ENCODE peak calls at places on chromosomes 13 and 19, in four cellular contexts. B, H, I and S are unnamed samples.

GRCh38 chr13:76438050-76438449 is 448.2 kb downstream of the KCTD12 start:
- DNase-seq in H (no peak), B (no peak), I (no peak), S (no peak)

GRCh38 chr19:6593651-6594416 is 2.9 kb upstream of the CD70 start:
- DNase-seq in H (no peak), I (no peak), B (no peak), S (no peak)

GRCh38 chr13:24265453-24265852 is 43.9 kb upstream of the C1QTNF9 start:
- DNase-seq in I (no peak), B (no peak), H (no peak), S (no peak)

GRCh38 chr19:56837892-56838679 is 2.4 kb downstream of the PEG3 start:
- DNase-seq in B (peak), H (no peak), I (no peak), S (no peak)

GRCh38 chr13:113918981-113919646 is 54.8 kb downstream of the C13orf46 start:
- DNase-seq in I (no peak), H (no peak), B (no peak), S (no peak)

GRCh38 chr19:16293133-16294085 is 31.2 kb upstream of the KLF2 start:
- DNase-seq in I (no peak), H (peak), B (peak), S (no peak)

GRCh38 chr13:19890030-19890429 is 26.6 kb upstream of the ZMYM5 start:
- DNase-seq in B (no peak), H (no peak), I (no peak), S (no peak)

GRCh38 chr13:107025991-107026390 is 458.1 kb upstream of the ARGLU1 start:
- DNase-seq in I (no peak), B (no peak), H (no peak), S (no peak)

GRCh38 chr19:34432797-34433196 is 4.6 kb downstream of the UBA2 start:
- DNase-seq in H (no peak), B (no peak), I (no peak), S (no peak)

GRCh38 chr19:13537454-13537853 is 31.2 kb upstream of the CACNA1A start:
- DNase-seq in I (no peak), H (peak), B (no peak), S (no peak)

GRCh38 chr19:2113436-2114211 is 16.9 kb downstream of the IZUMO4 start:
- DNase-seq in I (no peak), B (no peak), H (no peak), S (no peak)

GRCh38 chr13:75369986-75370385 is 112.0 kb downstream of the TBC1D4 start:
- DNase-seq in H (no peak), I (no peak), B (no peak), S (no peak)

GRCh38 chr19:18869231-18869575 is 26.8 kb downstream of the CERS1 start:
- DNase-seq in I (no peak), B (no peak), H (no peak), S (no peak)

GRCh38 chr13:113160983-113161382 is 2.5 kb downstream of the PROZ start:
- DNase-seq in H (no peak), I (no peak), B (no peak), S (no peak)

GRCh38 chr13:20461481-20461859 is 64.2 kb downstream of the CRYL1 start:
- DNase-seq in B (no peak), H (no peak), I (no peak), S (no peak)

GRCh38 chr19:13055213-13056051 is 47.2 kb downstream of the LYL1 start:
- DNase-seq in B (no peak), I (no peak), H (no peak), S (no peak)

GRCh38 chr19:19106061-19106551 is 32.2 kb downstream of the TMEM161A start:
- DNase-seq in H (no peak), I (no peak), B (no peak), S (no peak)

GRCh38 chr13:40640845-40641458 is 25.5 kb downstream of the FOXO1 start:
- DNase-seq in H (no peak), B (peak), I (no peak), S (no peak)

GRCh38 chr19:47767349-47767748 is 11.2 kb upstream of the SELENOW start:
- DNase-seq in H (no peak), B (no peak), I (no peak), S (no peak)

GRCh38 chr13:84136582-84136981 is 254.3 kb upstream of the SLITRK1 start:
- DNase-seq in I (no peak), B (no peak), H (no peak), S (no peak)

GRCh38 chr19:4974855-4975469 is 6.0 kb downstream of the KDM4B start:
- DNase-seq in B (peak), I (no peak), H (no peak), S (no peak)

GRCh38 chr19:33297401-33298145 is 4.8 kb downstream of the CEBPA start:
- DNase-seq in I (no peak), H (no peak), B (peak), S (no peak)

GRCh38 chr13:42740753-42741152 is 40.6 kb upstream of the FAM216B start:
- DNase-seq in B (peak), H (no peak), I (no peak), S (no peak)

GRCh38 chr13:21079761-21080730 is 18.7 kb upstream of the LATS2 start:
- DNase-seq in B (peak), H (no peak), I (no peak), S (no peak)

GRCh38 chr13:67023088-67023893 is 206.8 kb downstream of the PCDH9 start:
- DNase-seq in H (no peak), B (peak), I (no peak), S (no peak)

GRCh38 chr13:38348890-38349289 is 761 bp upstream of the UFM1 start:
- DNase-seq in H (peak), I (no peak), B (no peak), S (no peak)

GRCh38 chr13:26457212-26457611 is 100.3 kb upstream of the WASF3 start:
- DNase-seq in H (no peak), I (no peak), B (peak), S (no peak)
- TF ChIP-seq SPI1 in H (no peak), I (no peak), B (no peak), S (no peak)

GRCh38 chr19:3117746-3118145 is 18.1 kb upstream of the GNA15 start:
- DNase-seq in B (no peak), I (no peak), H (no peak), S (no peak)

GRCh38 chr19:3116621-3117020 is 19.2 kb upstream of the GNA15 start:
- DNase-seq in H (no peak), B (no peak), I (no peak), S (no peak)

GRCh38 chr19:3114811-3115210 is 20.6 kb downstream of the GNA11 start:
- DNase-seq in H (no peak), I (no peak), B (no peak), S (no peak)

GRCh38 chr19:3115411-3115810 is 20.4 kb upstream of the GNA15 start:
- DNase-seq in B (no peak), I (no peak), H (no peak), S (no peak)

DNA sequence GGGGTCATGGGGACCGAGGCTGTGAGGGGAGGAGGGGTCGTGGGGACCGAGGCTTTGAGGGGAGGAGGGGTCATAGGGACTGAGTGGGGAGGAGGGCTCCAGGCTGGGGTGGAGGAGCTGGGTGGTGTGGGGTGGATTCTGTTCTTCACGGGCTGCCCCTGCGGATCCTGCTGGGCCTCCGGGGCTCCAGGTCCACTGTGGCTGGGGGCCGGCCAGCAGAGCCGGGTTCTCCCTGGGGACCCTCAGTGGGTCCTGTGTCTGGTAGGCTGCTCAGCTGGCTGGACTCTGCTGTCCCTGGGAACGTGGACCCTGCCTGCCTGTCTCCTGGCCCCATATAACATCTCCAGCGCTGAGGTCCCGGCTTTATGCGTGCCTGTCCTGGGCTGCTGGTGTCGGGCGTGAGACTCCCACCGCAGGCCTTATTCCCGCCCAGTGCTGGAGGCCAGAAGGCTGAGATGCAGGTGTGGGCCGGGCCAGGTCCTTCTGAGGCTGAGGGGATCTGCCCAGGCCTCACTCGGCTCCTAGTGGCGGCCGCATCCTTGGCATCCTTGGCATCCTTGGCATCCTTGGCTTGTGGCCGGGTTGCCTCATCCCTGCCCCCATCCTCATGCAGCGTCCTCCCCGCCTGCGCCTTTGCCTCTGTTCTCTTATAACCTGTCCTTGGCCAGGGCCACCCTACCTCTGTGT is 19.8 kb upstream of the GNA15 start:
- DNase-seq in H (no peak), B (no peak), I (no peak), S (no peak)
- TF ChIP-seq SPI1 in H (no peak), B (no peak), I (no peak), S (no peak)

GRCh38 chr13:36914648-36915047 is 5.4 kb downstream of the SMAD9 start:
- DNase-seq in H (no peak), B (no peak), I (no peak), S (no peak)

GRCh38 chr13:36915106-36915505 is 4.9 kb downstream of the SMAD9 start:
- DNase-seq in B (no peak), I (no peak), H (no peak), S (no peak)

GRCh38 chr13:36912983-36913382 is 7.1 kb downstream of the SMAD9 start:
- DNase-seq in H (no peak), B (no peak), I (no peak), S (no peak)

GRCh38 chr13:36912369-36912768 is 7.7 kb downstream of the SMAD9 start:
- DNase-seq in B (no peak), I (no peak), H (no peak), S (no peak)

DNA sequence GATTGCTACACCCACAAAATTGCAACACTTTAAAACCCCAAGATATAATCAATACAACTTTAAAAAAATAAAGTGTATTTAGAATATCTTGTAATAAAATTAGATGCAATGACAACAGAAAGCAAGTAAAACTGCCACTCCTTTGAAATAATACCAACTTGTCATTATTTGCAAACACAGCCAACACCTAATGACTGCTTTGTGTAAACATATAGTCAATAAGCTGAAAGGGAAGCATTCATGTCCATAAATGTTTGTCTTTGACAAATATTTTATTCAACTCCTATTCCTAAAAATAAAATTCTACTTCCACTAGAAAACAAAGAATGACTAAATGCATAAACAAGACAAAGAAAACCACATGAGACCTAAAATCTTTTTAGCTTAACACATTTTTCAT is 6.6 kb downstream of the SMAD9 start:
- DNase-seq in H (no peak), I (no peak), B (no peak), S (no peak)
- TF ChIP-seq SPI1 in H (no peak), I (no peak), B (no peak), S (no peak)

GRCh38 chr13:99398916-99399622 is 91.9 kb upstream of the GPR183 start:
- DNase-seq in I (no peak), B (no peak), H (no peak), S (no peak)
- TF ChIP-seq SPI1 in I (no peak), B (no peak), H (no peak), S (no peak)

GRCh38 chr19:49590971-49591730 is at the start of gene PRR12:
- DNase-seq in H (peak), I (no peak), B (peak), S (peak)
- TF ChIP-seq SPI1 in H (no peak), I (no peak), B (no peak), S (no peak)

GRCh38 chr13:102038787-102039186 is 363.1 kb downstream of the FGF14 start:
- DNase-seq in B (no peak), H (no peak), I (no peak), S (no peak)

GRCh38 chr13:102040812-102041211 is 361.0 kb downstream of the FGF14 start:
- DNase-seq in I (no peak), B (no peak), H (no peak), S (no peak)

GRCh38 chr13:102041544-102041943 is 360.3 kb downstream of the FGF14 start:
- DNase-seq in B (no peak), H (no peak), I (no peak), S (no peak)

GRCh38 chr13:102035969-102036368 is 365.9 kb downstream of the FGF14 start:
- DNase-seq in H (no peak), I (no peak), B (no peak), S (no peak)

GRCh38 chr13:102039264-102039663 is 362.6 kb downstream of the FGF14 start:
- DNase-seq in B (no peak), I (no peak), H (no peak), S (no peak)
- TF ChIP-seq SPI1 in B (no peak), I (no peak), H (no peak), S (no peak)

DNA sequence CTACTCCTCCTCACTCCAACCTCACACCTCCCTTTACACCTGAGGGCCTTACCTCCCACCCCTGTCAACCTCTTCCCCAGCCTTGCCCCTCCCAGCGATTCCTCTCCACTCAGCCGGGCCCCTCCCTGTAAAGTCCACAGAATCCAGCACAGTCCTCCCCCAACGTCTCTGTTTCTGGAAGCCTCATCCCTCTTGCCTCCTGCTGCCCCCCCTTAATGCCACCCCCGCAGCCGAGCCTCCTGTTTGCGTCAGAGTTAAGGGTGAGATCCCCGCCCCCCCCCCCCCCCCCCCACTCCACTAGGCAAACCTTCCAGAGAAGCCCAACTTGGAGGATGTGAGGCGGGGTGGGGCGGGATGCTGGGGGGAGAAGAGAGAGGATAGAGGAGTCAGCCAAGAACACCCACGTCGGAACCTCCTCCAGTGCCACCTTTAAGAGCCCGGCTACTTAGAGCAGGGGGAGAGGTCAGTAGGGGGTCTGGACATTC is 2.1 kb downstream of the UNC13A start:
- DNase-seq in H (peak), B (no peak), I (no peak), S (no peak)
- TF ChIP-seq SPI1 in H (no peak), B (no peak), I (no peak), S (no peak)

GRCh38 chr19:28502879-28503734 is 709.8 kb downstream of the UQCRFS1 start:
- DNase-seq in I (no peak), H (no peak), B (no peak), S (no peak)
- TF ChIP-seq SPI1 in I (no peak), H (no peak), B (no peak), S (no peak)

DNA sequence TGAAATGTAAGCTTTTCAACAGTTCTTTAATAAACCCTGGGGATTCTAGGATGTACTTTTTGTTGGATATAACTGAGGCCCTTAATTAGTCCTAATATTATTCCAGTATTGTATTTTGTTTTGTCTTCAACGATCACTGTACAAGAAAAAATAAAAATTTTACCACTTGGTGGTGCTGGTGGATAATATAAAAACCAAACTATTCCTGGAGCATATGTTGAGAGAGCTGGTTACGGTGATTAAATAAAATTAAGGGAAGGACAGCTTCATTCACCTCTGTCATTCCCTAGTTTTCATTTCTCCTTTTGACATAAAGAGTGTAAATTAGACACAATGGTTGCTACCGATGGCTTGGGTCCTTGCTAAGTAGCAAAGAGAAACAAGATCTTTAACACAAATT is 598.6 kb upstream of the PCDH20 start:
- DNase-seq in H (no peak), B (no peak), I (no peak), S (no peak)
- TF ChIP-seq SPI1 in H (no peak), B (no peak), I (no peak), S (no peak)

GRCh38 chr19:9709305-9709704 is 34.4 kb upstream of the ZNF562 start:
- DNase-seq in I (no peak), H (no peak), B (no peak), S (no peak)
- TF ChIP-seq SPI1 in I (no peak), H (no peak), B (no peak), S (no peak)